ENCODE peak calls at places on chromosomes 16 and 17, in eight cellular contexts. U is GM04504; M is naive thymus-derived CD4-positive, alpha-beta T cell; I is Calu3; B is HEK293T; H is heart right ventricle; D is NCI-H1092 treated with DMSO at 0.1 percent for 48 hours; L is gastrocnemius medialis. K is an unnamed sample.
A peak's percentile ranks its signal among the peaks of the same experiment; 100 is the strongest.

GRCh38 chr17:4057731-4058130 is 85.1 kb downstream of the ZZEF1 start:
- DNase-seq in M (no peak), U (no peak), B (no peak), L (no peak), H (no peak), I (no peak), D (no peak), K (no peak)

GRCh38 chr17:43834106-43834505 is 1.2 kb upstream of the MPP3 start:
- DNase-seq in M (no peak), D (no peak), H (no peak), L (no peak), U (peak; percentile 67), I (peak; percentile 28), B (no peak), K (no peak)

GRCh38 chr17:79843917-79844815 is 4.9 kb upstream of the CBX4 start:
- DNase-seq in D (peak; percentile 22), M (no peak), I (peak; percentile 73), H (peak; percentile 78), U (peak; percentile 43), B (peak; percentile 65), L (no peak), K (no peak)

GRCh38 chr17:31834448-31834847 is 24.6 kb downstream of the COPRS start:
- DNase-seq in I (no peak), M (no peak), B (no peak), H (no peak), L (no peak), D (no peak), U (no peak), K (no peak)

GRCh38 chr17:79810138-79811027 is 13.5 kb upstream of the CBX8 start:
- DNase-seq in M (peak; percentile 74), I (peak; percentile 88), U (no peak), D (peak; percentile 92), L (no peak), B (peak; percentile 91), H (peak; percentile 73), K (peak; percentile 90)

GRCh38 chr16:23826528-23827244 is 9.1 kb upstream of the PRKCB start:
- DNase-seq in U (no peak), D (no peak), L (no peak), M (peak; percentile 76), H (no peak), I (no peak), B (no peak), K (no peak)

GRCh38 chr17:32382526-32383223 is 32.7 kb downstream of the ZNF207 start:
- DNase-seq in L (no peak), H (no peak), M (no peak), U (no peak), D (no peak), I (no peak), B (no peak), K (no peak)

GRCh38 chr16:54585966-54586365 is 299.4 kb upstream of the IRX3 start:
- DNase-seq in H (no peak), L (no peak), U (no peak), I (no peak), M (no peak), D (no peak), B (no peak), K (no peak)

GRCh38 chr17:41521574-41522261 is 3.0 kb upstream of the KRT15 start:
- DNase-seq in L (no peak), I (peak; percentile 100), M (no peak), U (peak; percentile 34), D (no peak), B (no peak), H (no peak), K (no peak)

GRCh38 chr17:40602445-40603443 is 37.5 kb upstream of the CCR7 start:
- DNase-seq in D (no peak), I (no peak), L (no peak), H (no peak), U (no peak), B (no peak), M (peak; percentile 93), K (no peak)

GRCh38 chr16:14024300-14024699 is 46.8 kb upstream of the MRTFB start:
- DNase-seq in U (no peak), L (no peak), H (no peak), B (no peak), M (no peak), I (no peak), D (no peak), K (no peak)

GRCh38 chr16:29816694-29817441 is 916 bp downstream of the PAGR1 start:
- DNase-seq in L (no peak), H (peak; percentile 69), I (peak; percentile 76), U (no peak), B (peak; percentile 72), M (peak; percentile 47), D (peak; percentile 41), K (peak; percentile 57)

GRCh38 chr17:62963296-62963695 is 2.7 kb upstream of the TANC2 start:
- DNase-seq in D (no peak), M (no peak), U (peak; percentile 48), H (no peak), B (no peak), L (no peak), I (no peak), K (no peak)

GRCh38 chr16:23048164-23048563 is 101.1 kb downstream of the USP31 start:
- DNase-seq in I (no peak), L (no peak), M (no peak), B (peak; percentile 38), H (no peak), D (no peak), U (no peak), K (no peak)

GRCh38 chr16:62549875-62550274 is 513.6 kb upstream of the CDH8 start:
- DNase-seq in I (no peak), M (no peak), D (no peak), H (no peak), L (no peak), B (no peak), U (no peak), K (no peak)

GRCh38 chr16:80557037-80557436 is 16.2 kb downstream of the DYNLRB2 start:
- DNase-seq in D (no peak), M (no peak), B (no peak), I (no peak), H (no peak), U (no peak), L (no peak), K (no peak)

GRCh38 chr16:30786936-30787612 is at the start of gene ZNF629:
- DNase-seq in U (no peak), H (peak; percentile 69), M (peak; percentile 33), D (peak; percentile 63), B (peak; percentile 86), L (no peak), I (peak; percentile 78), K (peak; percentile 44)

GRCh38 chr16:85673529-85674417 is 15.0 kb downstream of the GINS2 start:
- DNase-seq in H (peak; percentile 72), D (peak; percentile 96), B (no peak), L (no peak), M (no peak), U (no peak), I (no peak), K (no peak)

GRCh38 chr17:33202011-33202410 is 91.1 kb downstream of the ASIC2 start:
- DNase-seq in B (no peak), M (no peak), I (no peak), L (no peak), H (no peak), D (no peak), U (no peak), K (no peak)

GRCh38 chr17:40600486-40601046 is 35.3 kb upstream of the CCR7 start:
- DNase-seq in U (no peak), D (no peak), B (no peak), I (peak; percentile 73), L (no peak), M (no peak), H (no peak), K (no peak)

GRCh38 chr16:83624436-83625120 is 183.2 kb upstream of the HSBP1 start:
- DNase-seq in I (no peak), L (no peak), U (no peak), M (no peak), H (no peak), D (peak; percentile 55), B (no peak), K (no peak)

GRCh38 chr17:39653662-39654331 is 11.4 kb upstream of the TCAP start:
- DNase-seq in I (peak; percentile 100), L (no peak), M (peak; percentile 70), U (no peak), B (peak; percentile 76), H (peak; percentile 70), D (peak; percentile 9), K (peak; percentile 38)

GRCh38 chr17:8706431-8706830 is 38.2 kb downstream of the CCDC42 start:
- DNase-seq in H (no peak), B (no peak), I (no peak), D (no peak), L (no peak), M (no peak), U (no peak), K (no peak)

GRCh38 chr17:12664252-12664651 is 1.4 kb upstream of the MYOCD start:
- DNase-seq in B (no peak), H (no peak), M (no peak), D (no peak), I (no peak), L (no peak), U (no peak), K (no peak)

GRCh38 chr17:37708616-37709212 is 36.1 kb downstream of the HNF1B start:
- DNase-seq in D (no peak), I (peak; percentile 98), M (no peak), H (no peak), B (no peak), L (no peak), U (no peak), K (no peak)

GRCh38 chr17:39639566-39640458 is 2.9 kb downstream of the STARD3 start:
- DNase-seq in L (no peak), M (no peak), U (no peak), I (peak; percentile 77), H (no peak), D (no peak), B (no peak), K (no peak)

GRCh38 chr16:16047761-16048160 is 98.3 kb downstream of the ABCC1 start:
- DNase-seq in L (no peak), M (no peak), U (no peak), H (no peak), D (no peak), I (no peak), B (no peak), K (no peak)

GRCh38 chr17:30241051-30241450 is 5.6 kb upstream of the SLC6A4 start:
- DNase-seq in I (no peak), D (no peak), B (no peak), H (no peak), U (no peak), M (no peak), L (no peak), K (no peak)

GRCh38 chr17:82212331-82213250 is at the start of gene CCDC57:
- DNase-seq in B (peak; percentile 94), L (peak; percentile 57), D (peak; percentile 46), M (no peak), H (peak; percentile 85), I (peak; percentile 82), U (peak; percentile 62), K (peak; percentile 62)

GRCh38 chr16:59213952-59214351 is 479.8 kb upstream of the GOT2 start:
- DNase-seq in M (no peak), B (no peak), D (no peak), I (no peak), H (no peak), U (no peak), L (no peak), K (no peak)

GRCh38 chr16:13453325-13453724 is 466.6 kb upstream of the ERCC4 start:
- DNase-seq in I (no peak), M (no peak), D (peak; percentile 35), B (no peak), L (no peak), H (no peak), U (peak; percentile 38), K (no peak)

K was measured in HAP-1.